ENCODE peak calls at places on chromosomes 16 and 17, in four cellular contexts. E is IMR-90, F is H9, M is mesendoderm. A is an unnamed sample.

GRCh38 chr17:50304781-50305404 is 30.6 kb downstream of the TMEM92 start:
- DNase-seq in M (no peak), F (no peak), E (peak), A (no peak)

GRCh38 chr16:85947511-85948509 is 48.8 kb downstream of the IRF8 start:
- DNase-seq in F (no peak), M (no peak), E (no peak), A (no peak)

GRCh38 chr16:79874391-79874790 is 273.9 kb upstream of the MAF start:
- DNase-seq in M (no peak), E (no peak), F (no peak), A (no peak)

GRCh38 chr17:75069783-75070182 is 18.0 kb upstream of the SLC16A5 start:
- DNase-seq in E (no peak), M (no peak), F (no peak), A (no peak)

GRCh38 chr17:79001190-79002020 is 8.2 kb downstream of the CANT1 start:
- DNase-seq in F (no peak), E (no peak), M (no peak), A (no peak)

GRCh38 chr17:81285179-81285878 is 9.8 kb downstream of the SLC38A10 start:
- DNase-seq in E (peak), M (no peak), F (no peak), A (peak)

GRCh38 chr17:34575182-34575581 is 4.2 kb upstream of the TMEM132E start:
- DNase-seq in E (no peak), F (no peak), M (no peak), A (no peak)

GRCh38 chr17:18261146-18261515 is 669 bp downstream of the MIEF2 start:
- DNase-seq in M (peak), F (peak), E (peak), A (peak)

DNA sequence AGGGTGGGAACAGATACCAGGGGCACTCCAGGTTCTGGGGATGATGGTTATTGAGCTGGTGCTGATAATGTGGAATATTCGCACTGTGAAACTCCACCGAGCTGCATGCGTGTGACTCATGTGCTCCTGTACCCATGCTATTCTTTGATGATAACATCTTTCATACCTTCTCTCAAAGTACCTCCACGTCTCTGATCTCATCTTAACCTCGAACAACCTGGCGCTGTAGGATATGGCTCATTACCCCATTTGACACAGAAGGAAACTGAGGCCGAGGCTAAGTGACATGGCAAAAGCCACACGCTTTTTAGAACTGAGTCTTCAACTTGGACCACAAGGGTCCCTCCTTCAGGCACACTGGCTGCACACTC is 30.2 kb upstream of the MRPS23 start:
- DNase-seq in M (no peak), F (no peak), E (no peak), A (peak)
- H2BK120ac ChIP-seq in M (no peak), F (no peak), E (peak), A (peak)

DNA sequence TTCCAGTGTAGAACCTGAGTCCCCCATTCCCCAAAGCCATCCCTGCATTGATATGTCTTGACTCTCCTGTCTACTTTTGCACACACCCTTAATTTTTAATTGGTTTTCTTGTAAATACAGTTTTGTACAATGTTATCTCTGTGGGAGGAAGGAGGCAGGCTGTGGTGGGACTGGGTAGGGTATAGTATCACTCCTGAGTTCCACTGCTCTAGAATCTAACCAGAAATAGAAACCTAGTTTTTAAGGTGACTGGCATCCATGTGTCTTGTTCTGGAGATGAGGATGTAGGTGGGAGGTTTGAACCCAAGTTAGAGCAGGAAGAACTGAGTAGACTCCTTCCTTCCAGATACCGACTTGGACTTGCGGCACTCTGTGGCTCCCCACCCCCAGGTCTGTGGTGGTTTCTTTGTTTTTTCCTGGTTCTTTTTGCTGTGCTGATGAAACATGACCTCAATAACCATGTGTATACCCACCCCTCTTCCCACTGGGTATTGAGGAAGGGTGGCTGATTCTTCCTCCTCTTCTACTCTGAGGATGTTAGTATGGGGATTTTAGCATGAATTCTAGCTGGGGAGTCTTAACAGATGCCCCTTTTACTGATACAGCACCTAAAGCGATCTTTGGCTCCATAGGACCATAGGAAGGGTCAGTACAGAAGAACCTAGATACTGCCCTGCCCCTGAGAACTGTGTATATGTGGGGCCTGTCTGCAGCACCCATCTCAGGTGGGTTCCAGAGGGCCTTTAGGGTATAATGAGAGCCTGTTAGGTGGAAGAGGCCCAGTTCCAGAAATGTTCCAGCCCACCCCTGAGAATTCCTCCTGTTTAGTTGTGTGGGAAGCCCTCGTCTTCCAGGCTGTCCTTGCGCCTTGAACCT is 48.7 kb downstream of the SF3B3 start:
- DNase-seq in M (no peak), F (no peak), E (no peak), A (no peak)
- H3K27ac ChIP-seq in M (no peak), F (no peak), E (peak), A (no peak)

GRCh38 chr17:58947411-58948208 is 159.1 kb downstream of the TRIM37 start:
- DNase-seq in F (no peak), E (no peak), M (no peak), A (no peak)
- H3K9ac ChIP-seq in F (no peak), E (no peak), M (no peak), A (no peak)

DNA sequence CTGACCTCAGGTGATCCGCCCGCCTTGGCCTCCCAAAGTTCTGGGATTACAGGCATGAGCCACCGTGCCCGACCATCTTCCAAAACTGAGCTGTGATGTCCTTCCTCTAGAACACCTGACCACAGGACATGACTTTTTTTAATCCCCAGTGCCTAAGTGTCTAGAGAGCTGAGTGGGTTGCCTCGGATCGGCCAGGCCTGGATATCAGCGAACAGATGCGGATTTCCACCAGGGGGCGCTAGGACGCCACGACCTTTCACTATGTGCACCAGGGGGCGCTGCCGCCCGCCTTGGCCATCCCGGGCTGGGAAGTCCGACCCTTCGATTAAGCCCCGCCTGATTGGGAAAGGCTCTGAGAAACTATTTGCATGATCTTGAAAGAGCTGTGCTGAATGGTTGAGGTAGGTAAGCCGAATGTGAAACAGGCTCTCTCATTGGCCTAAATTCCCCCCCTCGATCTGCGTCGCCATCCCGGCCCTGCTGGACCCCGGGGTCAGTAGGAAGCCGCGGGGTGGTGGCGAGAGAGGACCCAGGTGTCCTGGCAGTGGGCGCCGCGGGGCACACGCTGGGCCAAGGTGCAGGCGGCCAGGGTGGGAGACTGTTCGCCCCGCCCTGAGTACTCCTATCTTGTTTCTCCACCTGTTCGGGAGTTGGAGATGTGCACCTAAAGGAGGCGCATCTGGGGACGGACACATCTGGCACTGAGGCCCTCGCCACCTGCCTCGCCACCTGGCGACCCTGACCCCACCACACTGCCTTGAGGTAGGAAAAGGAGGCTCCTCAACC is at the start of gene ACBD4:
- DNase-seq in E (peak), F (peak), M (peak), A (peak)
- H2BK120ac ChIP-seq in E (peak), F (no peak), M (no peak), A (peak)

GRCh38 chr16:28538733-28539596 is at the start of gene NUPR1:
- DNase-seq in F (no peak), E (peak), M (peak), A (no peak)

GRCh38 chr16:28537964-28538732 is 626 bp downstream of the NUPR1 start:
- DNase-seq in E (no peak), F (no peak), M (no peak), A (no peak)

GRCh38 chr16:28544998-28545397 is 6.2 kb upstream of the NUPR1 start:
- DNase-seq in E (no peak), F (no peak), M (no peak), A (no peak)

GRCh38 chr16:28546626-28547025 is 7.1 kb upstream of the SGF29 start:
- DNase-seq in E (no peak), M (no peak), F (no peak), A (no peak)

GRCh38 chr16:28543072-28543471 is 4.3 kb upstream of the NUPR1 start:
- DNase-seq in F (no peak), M (no peak), E (no peak), A (peak)
- H3K27ac ChIP-seq in F (no peak), M (no peak), E (no peak), A (no peak)

GRCh38 chr17:48057626-48058025 is 9.5 kb downstream of the NFE2L1 start:
- DNase-seq in E (no peak), M (no peak), F (no peak), A (no peak)
- H3K9ac ChIP-seq in E (no peak), M (no peak), F (no peak), A (no peak)

GRCh38 chr16:22163806-22164205 is 1.5 kb downstream of the SDR42E2 start:
- DNase-seq in E (no peak), F (no peak), M (no peak), A (no peak)
- H2BK120ac ChIP-seq in E (no peak), F (no peak), M (no peak), A (no peak)

DNA sequence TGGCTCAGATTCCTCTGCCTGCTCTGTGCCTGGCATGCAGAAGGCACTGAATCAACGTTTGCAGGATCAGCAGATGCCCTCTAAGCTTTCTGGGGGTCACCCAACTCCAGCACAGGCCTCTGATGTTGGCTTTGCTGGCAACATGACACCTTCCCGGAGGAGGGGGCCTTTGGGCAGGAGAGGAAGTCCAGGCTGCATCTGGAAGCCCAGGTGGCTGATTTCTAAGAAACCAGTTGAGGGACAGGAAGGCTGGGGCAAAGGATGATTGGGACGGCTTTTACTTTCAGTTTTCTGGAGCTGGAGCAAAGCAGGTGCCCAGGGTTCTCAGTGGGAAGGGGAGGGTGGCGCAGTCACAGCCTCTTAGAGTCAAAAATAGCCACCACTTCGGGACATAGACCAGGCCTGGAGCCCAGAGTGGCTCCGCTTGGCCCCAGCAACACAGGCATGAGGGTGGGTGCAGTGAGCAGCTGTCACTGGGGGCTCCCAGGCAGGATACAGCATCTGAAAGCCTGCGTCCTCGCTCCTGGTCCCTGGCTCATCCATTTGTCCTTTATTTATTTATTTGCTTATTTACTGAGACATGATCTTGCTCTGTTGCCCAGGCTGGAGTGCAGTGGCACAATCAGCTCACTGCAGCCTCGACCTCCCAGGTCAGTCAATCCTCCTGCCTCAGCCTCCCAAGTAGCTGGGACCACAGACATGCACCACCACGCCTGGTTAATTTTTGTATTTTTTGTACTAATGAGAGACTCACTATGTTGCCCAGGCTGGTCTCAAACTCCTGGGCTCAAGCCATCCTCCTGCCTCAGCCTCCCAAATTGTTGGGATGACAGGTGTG is 15.1 kb downstream of the SOCS1 start:
- DNase-seq in M (no peak), F (peak), E (no peak), A (no peak)
- H3K27ac ChIP-seq in M (no peak), F (no peak), E (no peak), A (no peak)

GRCh38 chr17:68133370-68134045 is 98.0 kb downstream of the KPNA2 start:
- DNase-seq in E (no peak), M (peak), F (peak), A (no peak)
- H3K9ac ChIP-seq in E (no peak), M (no peak), F (no peak), A (no peak)

GRCh38 chr17:45961206-45961605 is 37.8 kb upstream of the STH start:
- DNase-seq in F (no peak), E (no peak), M (no peak), A (no peak)

GRCh38 chr17:45963258-45963657 is 35.8 kb upstream of the STH start:
- DNase-seq in M (no peak), E (no peak), F (no peak), A (no peak)

GRCh38 chr17:45964634-45965033 is 34.4 kb upstream of the STH start:
- DNase-seq in E (no peak), M (no peak), F (no peak), A (no peak)

GRCh38 chr17:45963889-45964288 is 35.2 kb upstream of the STH start:
- DNase-seq in M (no peak), F (no peak), E (no peak), A (no peak)

DNA sequence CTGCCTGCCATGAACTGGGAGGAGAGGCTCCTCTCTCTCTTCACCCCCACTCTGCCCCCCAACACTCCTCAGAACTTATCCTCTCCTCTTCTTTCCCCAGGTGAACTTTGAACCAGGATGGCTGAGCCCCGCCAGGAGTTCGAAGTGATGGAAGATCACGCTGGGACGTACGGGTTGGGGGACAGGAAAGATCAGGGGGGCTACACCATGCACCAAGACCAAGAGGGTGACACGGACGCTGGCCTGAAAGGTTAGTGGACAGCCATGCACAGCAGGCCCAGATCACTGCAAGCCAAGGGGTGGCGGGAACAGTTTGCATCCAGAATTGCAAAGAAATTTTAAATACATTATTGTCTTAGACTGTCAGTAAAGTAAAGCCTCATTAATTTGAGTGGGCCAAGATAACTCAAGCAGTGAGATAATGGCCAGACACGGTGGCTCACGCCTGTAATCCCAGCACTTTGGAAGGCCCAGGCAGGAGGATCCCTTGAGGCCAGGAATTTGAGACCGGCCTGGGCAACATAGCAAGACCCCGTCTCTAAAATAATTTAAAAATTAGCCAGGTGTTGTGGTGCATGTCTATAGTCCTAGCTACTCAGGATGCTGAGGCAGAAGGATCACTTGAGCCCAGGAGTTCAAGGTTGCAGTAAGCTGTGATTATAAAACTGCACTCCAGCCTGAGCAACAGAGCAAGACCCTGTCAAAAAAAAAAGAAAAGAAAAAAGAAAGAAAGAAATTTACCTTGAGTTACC is 36.7 kb upstream of the STH start:
- DNase-seq in E (no peak), F (no peak), M (no peak), A (no peak)
- H2BK120ac ChIP-seq in E (no peak), F (no peak), M (no peak), A (no peak)

A was measured in trophoblast cell.